ENCODE peak calls at places on chromosomes 4 and X, in eight cellular contexts. Z is Karpas-422, F is uterus, W is cardiac muscle cell, J is tibial nerve, M is pancreas, V is GM23248, I is BJ. K is an unnamed sample.

GRCh38 chr4:7041851-7042696 is 1.1 kb upstream of the TADA2B start:
- DNase-seq in I (no peak), V (no peak), Z (peak; percentile 61), M (peak; percentile 76), W (no peak), J (peak; percentile 21), F (peak; percentile 55), K (peak; percentile 87)

GRCh38 chr4:38751341-38752043 is 31.3 kb downstream of the TLR10 start:
- DNase-seq in Z (no peak), M (no peak), F (no peak), W (no peak), V (no peak), I (no peak), J (no peak), K (no peak)

GRCh38 chr4:54614094-54614493 is 43.7 kb upstream of the KIT start:
- DNase-seq in M (no peak), F (no peak), Z (peak; percentile 22), J (no peak), W (no peak), I (no peak), V (no peak), K (no peak)

GRCh38 chrX:69093960-69094935 is 71.0 kb downstream of the PJA1 start:
- DNase-seq in W (peak; percentile 78), V (peak; percentile 67), J (peak; percentile 33), Z (peak; percentile 85), M (no peak), F (peak; percentile 37), I (no peak), K (peak; percentile 81)

GRCh38 chr4:24488399-24489164 is 95.8 kb downstream of the DHX15 start:
- DNase-seq in I (no peak), W (peak; percentile 84), M (peak; percentile 95), J (peak; percentile 74), F (peak; percentile 65), Z (peak; percentile 89), V (peak; percentile 69), K (peak; percentile 89)

GRCh38 chr4:153706519-153706918 is 22.4 kb downstream of the TLR2 start:
- DNase-seq in I (no peak), M (no peak), W (no peak), F (no peak), Z (no peak), V (no peak), J (no peak), K (no peak)

GRCh38 chr4:17475481-17475880 is 36.4 kb downstream of the QDPR start:
- DNase-seq in Z (no peak), W (no peak), F (no peak), I (no peak), J (no peak), M (no peak), V (peak; percentile 49), K (no peak)

GRCh38 chr4:151990201-151990600 is 229.4 kb upstream of the GATB start:
- DNase-seq in M (no peak), J (no peak), W (no peak), F (no peak), I (peak; percentile 67), Z (no peak), V (peak; percentile 83), K (no peak)

GRCh38 chr4:113375964-113376666 is 326.7 kb downstream of the ANK2 start:
- DNase-seq in W (peak; percentile 11), V (no peak), J (no peak), M (no peak), Z (no peak), I (no peak), F (no peak), K (no peak)

GRCh38 chrX:151753313-151754041 is 18.9 kb downstream of the CNGA2 start:
- DNase-seq in Z (peak; percentile 75), J (peak; percentile 20), W (peak; percentile 73), F (peak; percentile 59), V (peak; percentile 84), M (peak; percentile 83), I (no peak), K (peak; percentile 75)

GRCh38 chrX:131746491-131746968 is 202.7 kb downstream of the OR13H1 start:
- DNase-seq in V (no peak), I (no peak), M (peak; percentile 82), F (peak; percentile 87), Z (peak; percentile 97), W (no peak), J (no peak), K (peak; percentile 51)
- H3K4me3 ChIP-seq in V (no peak overlapping the region), I (no peak overlapping the region), M (peak overlapping the region; percentile 19), F (peak overlapping the region; percentile 33), Z (peak overlapping the region; percentile 74), W (no peak overlapping the region), J (no peak overlapping the region), K (no peak overlapping the region)

DNA sequence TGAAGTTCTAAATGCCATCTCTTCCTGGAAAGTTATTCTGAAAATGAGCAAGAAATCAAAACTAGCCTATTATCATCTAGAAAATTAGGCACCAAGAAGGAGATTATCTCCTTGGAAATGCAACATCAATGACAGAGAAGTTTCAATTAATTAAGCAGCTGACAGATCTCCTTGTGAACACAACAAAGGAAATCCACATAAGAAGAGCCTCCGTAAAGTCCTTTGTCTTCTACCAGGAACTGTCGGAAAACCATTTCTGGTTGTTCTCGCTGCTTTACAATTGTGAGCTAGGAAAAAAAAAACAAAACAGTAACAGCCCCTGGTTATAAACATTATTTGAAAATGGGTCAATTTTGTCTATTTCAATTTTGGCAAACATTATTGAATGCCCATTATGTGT is 38.2 kb downstream of the METTL14 start:
- DNase-seq in I (no peak), F (no peak), M (no peak), W (no peak), V (no peak), J (no peak), Z (no peak), K (no peak)
- H3K36me3 ChIP-seq in I (peaks cover 27% of the 10 kb centered on the region), F (no peaks in the 10 kb centered on the region), M (peaks cover 44% of the 10 kb centered on the region), W (peaks cover 37% of the 10 kb centered on the region), V (peaks cover 82% of the 10 kb centered on the region), J (peaks cover 67% of the 10 kb centered on the region), Z (peaks cover 38% of the 10 kb centered on the region), K (peaks cover 11% of the 10 kb centered on the region)

GRCh38 chrX:41085105-41085882 is at the start of gene USP9X:
- DNase-seq in V (peak; percentile 87), W (peak; percentile 91), J (peak; percentile 76), M (peak; percentile 92), Z (peak; percentile 96), I (peak; percentile 19), F (peak; percentile 93), K (peak; percentile 91)
- H3K4me3 ChIP-seq in V (peak within 1 kb of the TSS; percentile 98), W (peak within 1 kb of the TSS; percentile 87), J (peak within 1 kb of the TSS; percentile 76), M (peak within 1 kb of the TSS; percentile 89), Z (peak within 1 kb of the TSS; percentile 79), I (peak within 1 kb of the TSS; percentile 90), F (peak within 1 kb of the TSS; percentile 92), K (peak within 1 kb of the TSS; percentile 99)

GRCh38 chr4:47543331-47543730 is 58.3 kb downstream of the ATP10D start:
- DNase-seq in V (peak; percentile 54), F (no peak), Z (no peak), W (no peak), M (no peak), I (no peak), J (no peak), K (no peak)
- H3K36me3 ChIP-seq in V (peaks cover 35% of the 10 kb centered on the region), F (no peaks in the 10 kb centered on the region), Z (peaks cover 15% of the 10 kb centered on the region), W (no peaks in the 10 kb centered on the region), M (peaks cover 11% of the 10 kb centered on the region), I (peaks cover 2% of the 10 kb centered on the region), J (peaks cover 69% of the 10 kb centered on the region), K (no peaks in the 10 kb centered on the region)

GRCh38 chr4:147195386-147195785 is 249.7 kb upstream of the TTC29 start:
- DNase-seq in J (no peak), W (no peak), M (no peak), I (no peak), F (no peak), Z (no peak), V (no peak), K (no peak)

GRCh38 chr4:147198411-147199051 is 252.9 kb upstream of the TTC29 start:
- DNase-seq in W (no peak), V (no peak), Z (no peak), J (no peak), M (no peak), I (no peak), F (no peak), K (no peak)

GRCh38 chr4:147192679-147193078 is 247.0 kb upstream of the TTC29 start:
- DNase-seq in I (no peak), Z (no peak), W (no peak), M (no peak), F (no peak), J (no peak), V (no peak), K (no peak)

GRCh38 chr4:147194604-147195003 is 248.9 kb upstream of the TTC29 start:
- DNase-seq in Z (no peak), M (no peak), F (no peak), V (no peak), W (no peak), J (no peak), I (no peak), K (no peak)

GRCh38 chr4:147194107-147194506 is 248.4 kb upstream of the TTC29 start:
- DNase-seq in F (no peak), I (no peak), M (no peak), V (no peak), Z (no peak), W (no peak), J (no peak), K (no peak)
- H3K4me3 ChIP-seq in F (no peak overlapping the region), I (no peak overlapping the region), M (no peak overlapping the region), V (no peak overlapping the region), Z (no peak overlapping the region), W (no peak overlapping the region), J (no peak overlapping the region), K (no peak overlapping the region)

GRCh38 chr4:3229328-3229727 is 19.6 kb upstream of the MSANTD1 start:
- DNase-seq in F (no peak), M (peak; percentile 30), Z (no peak), J (no peak), I (no peak), W (no peak), V (no peak), K (no peak)
- H3K36me3 ChIP-seq in F (no peaks in the 10 kb centered on the region), M (peaks cover 65% of the 10 kb centered on the region), Z (peaks cover 13% of the 10 kb centered on the region), J (peaks cover 95% of the 10 kb centered on the region), I (peaks cover 33% of the 10 kb centered on the region), W (peaks cover 26% of the 10 kb centered on the region), V (peaks cover 4% of the 10 kb centered on the region), K (peaks cover 33% of the 10 kb centered on the region)

DNA sequence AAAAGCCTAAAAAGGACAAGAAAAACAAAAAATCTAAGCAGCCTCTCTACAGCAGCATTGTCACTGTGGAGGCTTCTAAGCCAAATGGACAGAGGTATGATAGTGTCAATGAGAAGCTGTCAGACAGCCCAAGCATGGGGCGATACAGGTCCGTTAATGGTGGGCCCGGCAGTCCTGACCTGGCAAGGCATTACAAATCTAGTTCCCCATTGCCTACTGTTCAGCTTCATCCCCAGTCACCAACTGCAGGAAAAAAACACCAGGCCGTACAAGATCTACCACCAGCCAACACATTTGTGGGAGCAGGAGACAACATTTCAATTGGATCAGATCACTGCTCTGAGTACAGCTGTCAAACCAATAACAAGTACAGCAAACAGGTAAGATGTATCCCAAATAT is 4.0 kb downstream of the PCDH7 start:
- DNase-seq in W (peak; percentile 40), J (no peak), Z (no peak), V (no peak), F (no peak), M (no peak), I (no peak), K (no peak)
- H3K4me3 ChIP-seq in W (peak overlapping the region; percentile 92), J (no peak overlapping the region), Z (no peak overlapping the region), V (no peak overlapping the region), F (peak overlapping the region; percentile 1), M (no peak overlapping the region), I (no peak overlapping the region), K (peak overlapping the region; percentile 4)